ENCODE peak calls at places on chromosomes 6 and 20, in four cellular contexts. W, C, Q and A are unnamed samples.
A peak's percentile ranks its signal among the peaks of the same experiment; 100 is the strongest.

GRCh38 chr20:46117704-46118467 is at the start of gene CD40:
- DNase-seq in W (peak; percentile 71), Q (peak; percentile 76), C (peak; percentile 95), A (peak; percentile 95)

GRCh38 chr6:44285552-44286284 is 15.5 kb downstream of the TMEM151B start:
- DNase-seq in W (no peak), Q (no peak), C (peak; percentile 65), A (no peak)

GRCh38 chr20:37955511-37955910 is 52.6 kb downstream of the VSTM2L start:
- DNase-seq in C (no peak), W (no peak), Q (no peak), A (no peak)

GRCh38 chr20:5504061-5504739 is 187.4 kb upstream of the PROKR2 start:
- DNase-seq in C (no peak), W (peak; percentile 40), Q (no peak), A (peak; percentile 60)

GRCh38 chr6:2986722-2987196 is 12.9 kb upstream of the NQO2 start:
- DNase-seq in W (no peak), C (no peak), Q (no peak), A (no peak)

GRCh38 chr20:53077373-53078205 is 105.4 kb downstream of the TSHZ2 start:
- DNase-seq in W (peak; percentile 94), Q (no peak), C (no peak), A (no peak)

GRCh38 chr20:47785321-47785899 is at the start of gene SULF2:
- DNase-seq in Q (no peak), W (no peak), C (peak; percentile 60), A (no peak)

GRCh38 chr6:72913797-72914196 is 291.9 kb downstream of the KCNQ5 start:
- DNase-seq in W (no peak), Q (no peak), C (no peak), A (no peak)

GRCh38 chr20:46349742-46350056 is 41.4 kb upstream of the CDH22 start:
- DNase-seq in Q (no peak), C (no peak), W (no peak), A (no peak)

GRCh38 chr6:158040051-158040803 is 58.6 kb downstream of the SYNJ2 start:
- DNase-seq in W (peak; percentile 99), C (no peak), Q (peak; percentile 58), A (peak; percentile 89)

GRCh38 chr6:139550361-139550760 is 175.9 kb upstream of the CITED2 start:
- DNase-seq in Q (no peak), W (no peak), C (no peak), A (no peak)
- TF ChIP-seq SP1 in Q (no peak), W (no peak), C (no peak), A (no peak)

DNA sequence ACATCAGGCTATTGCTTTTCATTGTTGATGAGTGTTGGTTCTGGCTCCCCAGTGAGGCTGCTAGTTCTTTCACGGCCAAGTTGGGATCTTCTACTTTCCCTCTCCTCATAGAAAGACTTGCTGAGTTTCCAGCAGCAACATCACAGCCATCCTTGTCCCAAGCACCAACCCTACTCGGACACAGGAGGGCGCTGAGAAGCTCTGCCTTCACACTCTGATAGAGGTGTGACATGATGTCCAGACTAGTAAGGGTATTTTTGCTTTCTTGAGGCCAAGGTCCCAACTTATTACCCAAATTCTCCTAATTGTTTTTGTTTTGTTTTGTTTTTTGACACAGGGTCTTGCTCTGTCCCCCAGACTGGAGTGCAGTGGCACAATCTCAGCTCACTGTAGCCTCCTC is 3.0 kb upstream of the GCM1 start:
- DNase-seq in Q (no peak), C (peak; percentile 65), W (peak; percentile 40), A (peak; percentile 20)
- TF ChIP-seq CHD2 in Q (no peak), C (no peak), W (no peak), A (no peak)

GRCh38 chr6:153096031-153096430 is 35.1 kb downstream of the RGS17 start:
- DNase-seq in Q (no peak), W (no peak), C (no peak), A (no peak)
- TF ChIP-seq ZNF274 in Q (no peak), W (no peak), C (no peak), A (no peak)

DNA sequence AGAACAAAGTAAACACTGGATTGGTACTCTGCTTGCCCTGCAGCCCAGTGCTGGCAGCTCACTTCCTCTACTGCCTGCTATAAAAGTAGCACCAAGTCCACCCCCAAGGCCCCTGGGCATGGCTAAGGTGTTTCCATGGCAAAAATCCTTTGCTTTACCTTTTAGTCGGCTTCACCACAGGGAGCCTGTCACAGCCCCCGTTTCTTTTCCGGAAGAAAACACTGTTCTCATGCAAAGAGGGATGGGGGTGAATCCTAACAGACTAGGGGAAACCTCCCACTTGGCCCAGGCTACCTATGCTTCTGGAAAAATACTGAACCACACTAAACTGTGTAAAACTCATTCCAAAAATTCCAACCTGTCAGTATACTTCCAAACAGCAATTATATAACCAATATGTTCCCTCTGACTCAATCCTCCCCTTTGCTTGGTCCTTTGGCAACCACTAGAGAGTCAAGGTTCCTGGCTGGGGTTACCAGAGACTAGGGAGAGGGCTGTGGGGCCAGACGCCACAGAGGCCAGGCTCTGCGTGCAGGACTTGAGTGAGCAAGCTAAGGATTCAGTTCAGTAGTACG is 16.1 kb downstream of the PPIL1 start:
- DNase-seq in Q (no peak), C (peak; percentile 77), W (peak; percentile 46), A (no peak)
- TF ChIP-seq SP1 in Q (no peak), C (peak; percentile 44), W (no peak), A (no peak)